ENCODE peak calls at places on chromosomes 11 and 22, in five cellular contexts. V is GM12891, K is HEK293T, X is HuH-7.5, E is right cardiac atrium. I is an unnamed sample.

GRCh38 chr22:26883393-26883792 is 226.0 kb downstream of the MIAT start:
- DNase-seq in K (no peak), X (no peak), E (no peak), V (no peak), I (no peak)

GRCh38 chr11:14380125-14380936 is 21.3 kb upstream of the RRAS2 start:
- DNase-seq in V (no peak), X (no peak), K (no peak), E (no peak), I (no peak)

GRCh38 chr11:134521001-134521400 is 109.0 kb upstream of the B3GAT1 start:
- DNase-seq in X (no peak), V (no peak), E (no peak), K (no peak), I (no peak)

GRCh38 chr11:13042873-13043338 is 33.8 kb downstream of the RASSF10 start:
- DNase-seq in E (no peak), V (no peak), X (no peak), K (no peak), I (no peak)

GRCh38 chr11:71568707-71569349 is 3.5 kb downstream of the KRTAP5-10 start:
- DNase-seq in X (no peak), V (no peak), K (no peak), E (no peak), I (no peak)

GRCh38 chr11:11916981-11917399 is 75.2 kb downstream of the USP47 start:
- DNase-seq in E (no peak), K (no peak), V (no peak), X (no peak), I (no peak)

GRCh38 chr22:22919041-22919440 is 31.4 kb downstream of the IGLL5 start:
- DNase-seq in K (no peak), V (no peak), X (no peak), E (peak), I (no peak)

GRCh38 chr11:47234669-47235075 is 13.9 kb downstream of the ACP2 start:
- DNase-seq in X (no peak), V (no peak), E (no peak), K (no peak), I (no peak)

GRCh38 chr11:81030186-81030585 is 1589.4 kb upstream of the TENM4 start:
- DNase-seq in V (no peak), K (no peak), E (no peak), X (no peak), I (no peak)

GRCh38 chr11:7538023-7538422 is 24.2 kb downstream of the PPFIBP2 start:
- DNase-seq in E (no peak), K (no peak), X (no peak), V (no peak), I (no peak)

GRCh38 chr11:61392991-61393595 is 706 bp downstream of the TMEM216 start:
- DNase-seq in X (peak), K (peak), E (no peak), V (peak), I (peak)

GRCh38 chr22:41915035-41915782 is at the start of gene SHISA8:
- DNase-seq in E (peak), X (no peak), V (peak), K (peak), I (peak)

GRCh38 chr22:37678372-37678771 is 2.9 kb downstream of the LGALS1 start:
- DNase-seq in V (no peak), E (no peak), X (no peak), K (no peak), I (no peak)

GRCh38 chr11:90229791-90230190 is 6.9 kb upstream of the CHORDC1 start:
- DNase-seq in X (no peak), K (no peak), V (no peak), E (no peak), I (no peak)